ENCODE peak calls at places on chromosome 1, in eight cellular contexts. E, D, C, F, K, X, R and Z are unnamed samples.

GRCh38 chr1:68651115-68651514 is 154.2 kb upstream of the DEPDC1 start:
- DNase-seq in X (no peak), K (no peak), C (no peak), E (no peak), F (no peak), R (no peak), D (no peak), Z (no peak)

GRCh38 chr1:201482755-201483154 is 13.8 kb upstream of the PHLDA3 start:
- DNase-seq in E (no peak), D (no peak), K (no peak), X (no peak), C (no peak), F (no peak), R (no peak), Z (no peak)

GRCh38 chr1:4685466-4685865 is 31.1 kb downstream of the AJAP1 start:
- DNase-seq in E (no peak), D (no peak), X (no peak), R (no peak), F (no peak), K (no peak), C (no peak), Z (no peak)

GRCh38 chr1:2353215-2353906 is 38.0 kb downstream of the MORN1 start:
- DNase-seq in D (no peak), K (no peak), X (no peak), R (no peak), F (no peak), E (no peak), C (no peak), Z (no peak)

GRCh38 chr1:230772457-230773395 is 25.5 kb downstream of the CAPN9 start:
- DNase-seq in X (no peak), K (peak), E (peak), D (no peak), F (no peak), R (peak), C (no peak), Z (no peak)

GRCh38 chr1:1426961-1427934 is 6.2 kb upstream of the ANKRD65 start:
- DNase-seq in C (no peak), K (peak), E (no peak), R (no peak), D (peak), X (no peak), F (no peak), Z (no peak)

GRCh38 chr1:87612966-87613365 is 284.3 kb downstream of the LMO4 start:
- DNase-seq in F (no peak), C (no peak), R (no peak), K (no peak), E (no peak), X (no peak), D (no peak), Z (no peak)

GRCh38 chr1:205965039-205965630 is 21.9 kb upstream of the SLC26A9 start:
- DNase-seq in C (no peak), F (no peak), E (no peak), R (no peak), X (no peak), K (no peak), D (peak), Z (no peak)

GRCh38 chr1:69836961-69837636 is 269.4 kb downstream of the LRRC7 start:
- DNase-seq in F (no peak), X (no peak), R (no peak), K (no peak), D (no peak), E (no peak), C (no peak), Z (no peak)

GRCh38 chr1:48677306-48678287 is 99.1 kb downstream of the BEND5 start:
- DNase-seq in F (no peak), K (peak), X (peak), E (peak), D (peak), C (peak), R (peak), Z (peak)

GRCh38 chr1:163295949-163296348 is 25.8 kb upstream of the NUF2 start:
- DNase-seq in K (no peak), X (no peak), C (no peak), R (no peak), E (peak), D (no peak), F (no peak), Z (no peak)